ENCODE peak calls at places on chromosomes 1 and 21, in eight cellular contexts. K, L, R, C, Z, F, Y and P are unnamed samples.

GRCh38 chr1:117809764-117810163 is 119.7 kb downstream of the GDAP2 start:
- DNase-seq in K (no peak), L (no peak), R (no peak), C (no peak), Z (no peak), F (no peak), Y (no peak), P (no peak)

GRCh38 chr1:204520834-204521709 is 4.9 kb downstream of the MDM4 start:
- DNase-seq in K (no peak), L (peak), R (no peak), C (peak), Z (peak), F (no peak), Y (no peak), P (peak)

GRCh38 chr1:175885247-175885646 is 141.9 kb upstream of the TNR start:
- DNase-seq in K (no peak), L (no peak), R (no peak), C (peak), Z (peak), F (no peak), Y (no peak), P (no peak)

GRCh38 chr1:97192872-97193572 is 471.4 kb downstream of the PTBP2 start:
- DNase-seq in K (no peak), L (no peak), R (no peak), C (peak), Z (peak), F (no peak), Y (peak), P (no peak)

GRCh38 chr21:41659791-41660560 is 106.9 kb downstream of the RIPK4 start:
- DNase-seq in K (no peak), L (no peak), R (no peak), C (peak), Z (no peak), F (peak), Y (no peak), P (no peak)

GRCh38 chr1:112934562-112934952 is 21.4 kb downstream of the SLC16A1 start:
- DNase-seq in K (no peak), L (no peak), R (no peak), C (no peak), Z (no peak), F (no peak), Y (no peak), P (no peak)

GRCh38 chr1:55259906-55260608 is 44.9 kb upstream of the USP24 start:
- DNase-seq in K (no peak), L (no peak), R (no peak), C (no peak), Z (no peak), F (no peak), Y (no peak), P (peak)

GRCh38 chr21:45695086-45695485 is 51.6 kb downstream of the PCBP3 start:
- DNase-seq in K (no peak), L (no peak), R (no peak), C (no peak), Z (no peak), F (no peak), Y (no peak), P (no peak)

GRCh38 chr1:184970691-184971161 is 3.6 kb downstream of the NIBAN1 start:
- DNase-seq in K (no peak), L (no peak), R (no peak), C (peak), Z (no peak), F (no peak), Y (no peak), P (no peak)

GRCh38 chr1:41358152-41358937 is 2.9 kb upstream of the FOXO6 start:
- DNase-seq in K (no peak), L (no peak), R (no peak), C (no peak), Z (no peak), F (peak), Y (no peak), P (no peak)